ENCODE peak calls at places on chromosome 22, in five cellular contexts. O is CD8-positive, alpha-beta T cell; L is epithelial cell of proximal tubule; S is tibial nerve; M is stimulated activated CD4-positive, alpha-beta T cell treated with anti-CD3 and anti-CD28 coated beads, Interleukin-2, amount 100 ng/mL, for 48 hours. T is an unnamed sample.

GRCh38 chr22:25232301-25232700 is 12.9 kb downstream of the CRYBB2 start:
- DNase-seq in O (no peak), L (no peak), S (no peak), M (no peak), T (no peak)

GRCh38 chr22:49284389-49284788 is 543.3 kb downstream of the BRD1 start:
- DNase-seq in O (no peak), L (no peak), S (no peak), M (no peak), T (no peak)

GRCh38 chr22:43128928-43129424 is 14.2 kb downstream of the MCAT start:
- DNase-seq in O (no peak), L (no peak), S (no peak), M (no peak), T (no peak)

GRCh38 chr22:48800886-48801607 is 1026.6 kb downstream of the BRD1 start:
- DNase-seq in O (no peak), L (no peak), S (no peak), M (no peak), T (no peak)

GRCh38 chr22:17943533-17944204 is 80.7 kb downstream of the MICAL3 start:
- DNase-seq in O (no peak), L (no peak), S (no peak), M (no peak), T (peak)

GRCh38 chr22:18091916-18092526 is 14.2 kb downstream of the PEX26 start:
- DNase-seq in O (peak), L (no peak), S (peak), M (no peak), T (no peak)

GRCh38 chr22:20036535-20037392 is 15.9 kb downstream of the TANGO2 start:
- DNase-seq in O (no peak), L (no peak), S (no peak), M (no peak), T (no peak)

GRCh38 chr22:28034145-28034759 is 115.2 kb upstream of the PITPNB start:
- DNase-seq in O (no peak), L (no peak), S (no peak), M (no peak), T (no peak)

GRCh38 chr22:50048066-50048765 is 9.9 kb downstream of the TTLL8 start:
- DNase-seq in O (no peak), L (no peak), S (no peak), M (no peak), T (no peak)

GRCh38 chr22:43477966-43478365 is 66.2 kb downstream of the MPPED1 start:
- DNase-seq in O (no peak), L (no peak), S (no peak), M (no peak), T (no peak)

GRCh38 chr22:20648306-20648903 is 125.5 kb upstream of the SERPIND1 start:
- DNase-seq in O (no peak), L (no peak), S (no peak), M (no peak), T (no peak)

GRCh38 chr22:25448435-25449051 is 115.9 kb upstream of the GRK3 start:
- DNase-seq in O (no peak), L (no peak), S (no peak), M (no peak), T (peak)

GRCh38 chr22:47019012-47019790 is 256.8 kb downstream of the TBC1D22A start:
- DNase-seq in O (no peak), L (no peak), S (no peak), M (no peak), T (no peak)

GRCh38 chr22:24810043-24810749 is 4.2 kb downstream of the SGSM1 start:
- DNase-seq in O (no peak), L (no peak), S (no peak), M (no peak), T (peak)

GRCh38 chr22:36160499-36160942 is at the start of gene APOL3:
- DNase-seq in O (peak), L (no peak), S (peak), M (no peak), T (no peak)

GRCh38 chr22:33806191-33806590 is 114.1 kb downstream of the LARGE1 start:
- DNase-seq in O (no peak), L (no peak), S (no peak), M (no peak), T (no peak)

GRCh38 chr22:29198240-29198639 is 7.5 kb upstream of the EMID1 start:
- DNase-seq in O (no peak), L (no peak), S (no peak), M (no peak), T (no peak)

GRCh38 chr22:41023299-41023623 is 69.1 kb upstream of the EP300 start:
- DNase-seq in O (no peak), L (no peak), S (no peak), M (no peak), T (peak)

GRCh38 chr22:30420401-30421178 is 5.0 kb upstream of the MTFP1 start:
- DNase-seq in O (no peak), L (peak), S (no peak), M (no peak), T (no peak)

GRCh38 chr22:37519268-37520195 is at the start of gene CARD10:
- DNase-seq in O (no peak), L (no peak), S (no peak), M (no peak), T (no peak)

GRCh38 chr22:46340676-46341075 is 5.2 kb downstream of the TRMU start:
- DNase-seq in O (no peak), L (no peak), S (no peak), M (no peak), T (no peak)

GRCh38 chr22:28018461-28018927 is 99.4 kb upstream of the PITPNB start:
- DNase-seq in O (no peak), L (no peak), S (no peak), M (no peak), T (no peak)

GRCh38 chr22:42747701-42748513 is 27.2 kb upstream of the A4GALT start:
- DNase-seq in O (no peak), L (no peak), S (no peak), M (no peak), T (peak)

GRCh38 chr22:28656156-28656555 is 23.5 kb downstream of the TTC28 start:
- DNase-seq in O (no peak), L (no peak), S (no peak), M (no peak), T (no peak)

GRCh38 chr22:49394116-49394785 is 433.4 kb downstream of the BRD1 start:
- DNase-seq in O (no peak), L (no peak), S (no peak), M (no peak), T (no peak)

GRCh38 chr22:37661160-37661924 is 2.8 kb downstream of the PDXP start:
- DNase-seq in O (peak), L (no peak), S (no peak), M (no peak), T (peak)

GRCh38 chr22:45785458-45785857 is 113.8 kb downstream of the ATXN10 start:
- DNase-seq in O (no peak), L (peak), S (no peak), M (no peak), T (no peak)

T was measured in retina.